ENCODE peak calls at places on chromosomes 4 and X, in eight cellular contexts. W is WERI-Rb-1; Z is HCEC 1CT; K is stimulated activated CD4-positive, alpha-beta T cell treated with anti-CD3 and anti-CD28 coated beads, Interleukin-4, amount 100 ng/mL, for 1 hour; N is Right ventricle myocardium superior; X is Calu3; Y is nephron progenitor cell; J is M059J. T is an unnamed sample.

GRCh38 chr4:122712782-122713181 is 19.7 kb upstream of the BBS12 start:
- DNase-seq in X (no peak), Z (peak), N (no peak), J (peak), W (no peak), Y (no peak), K (no peak), T (no peak)

GRCh38 chrX:19846995-19847790 is 40.2 kb downstream of the SH3KBP1 start:
- DNase-seq in N (peak), J (peak), X (peak), W (no peak), K (no peak), Z (peak), Y (no peak), T (no peak)

GRCh38 chr4:47831026-47831689 is 6.7 kb downstream of the CORIN start:
- DNase-seq in J (no peak), N (peak), X (no peak), Z (no peak), W (peak), Y (peak), K (no peak), T (no peak)

GRCh38 chrX:139106111-139106510 is 394.6 kb upstream of the FGF13 start:
- DNase-seq in W (no peak), K (no peak), X (no peak), Z (peak), N (no peak), J (peak), Y (no peak), T (no peak)

GRCh38 chr4:112377127-112377635 is 80.0 kb downstream of the ALPK1 start:
- DNase-seq in J (no peak), Z (no peak), K (no peak), W (no peak), X (no peak), Y (no peak), N (no peak), T (no peak)

GRCh38 chrX:18894156-18894555 is 89.8 kb downstream of the PHKA2 start:
- DNase-seq in W (no peak), J (no peak), N (no peak), X (no peak), Y (no peak), K (no peak), Z (no peak), T (peak)

GRCh38 chr4:56626963-56627362 is 54.1 kb downstream of the HOPX start:
- DNase-seq in J (no peak), Y (no peak), K (no peak), Z (no peak), N (no peak), X (peak), W (peak), T (no peak)

GRCh38 chr4:77232653-77233052 is 75.6 kb downstream of the CCNG2 start:
- DNase-seq in Z (peak), Y (no peak), K (no peak), N (no peak), J (peak), W (no peak), X (peak), T (no peak)

GRCh38 chr4:86891785-86892638 is at the start of gene C4orf36:
- DNase-seq in N (peak), Y (peak), Z (peak), J (peak), K (peak), X (peak), W (peak), T (peak)

GRCh38 chr4:72529144-72529822 is 39.7 kb downstream of the ADAMTS3 start:
- DNase-seq in Z (no peak), K (no peak), N (no peak), X (no peak), Y (no peak), J (no peak), W (no peak), T (no peak)

GRCh38 chrX:40474205-40474626 is 106.6 kb upstream of the ATP6AP2 start:
- DNase-seq in J (peak), Y (peak), Z (no peak), X (peak), N (no peak), W (peak), K (no peak), T (no peak)

GRCh38 chrX:24658421-24658820 is 11.3 kb upstream of the PCYT1B start:
- DNase-seq in W (no peak), Z (no peak), K (no peak), X (no peak), Y (no peak), J (no peak), N (no peak), T (no peak)